ENCODE peak calls at places on chromosome 21, in four cellular contexts. E, K, L and Q are unnamed samples.

GRCh38 chr21:28336299-28336698 is 656.4 kb downstream of the LTN1 start:
- DNase-seq in E (no peak), K (no peak), L (peak; percentile 70), Q (no peak)

GRCh38 chr21:26572668-26573381 is at the start of gene CYYR1:
- DNase-seq in E (no peak), K (no peak), L (peak; percentile 84), Q (no peak)

GRCh38 chr21:38544681-38545080 is 46.4 kb upstream of the ERG start:
- DNase-seq in E (no peak), K (no peak), L (no peak), Q (no peak)

GRCh38 chr21:39559511-39559910 is 53.2 kb upstream of the B3GALT5 start:
- DNase-seq in E (no peak), K (no peak), L (no peak), Q (no peak)

GRCh38 chr21:20729376-20729775 is 268.8 kb upstream of the NCAM2 start:
- DNase-seq in E (no peak), K (no peak), L (no peak), Q (no peak)

GRCh38 chr21:45811136-45811535 is 167.6 kb downstream of the PCBP3 start:
- DNase-seq in E (no peak), K (no peak), L (no peak), Q (no peak)

GRCh38 chr21:39071623-39072214 is 111.5 kb downstream of the PSMG1 start:
- DNase-seq in E (no peak), K (no peak), L (no peak), Q (peak; percentile 61)

GRCh38 chr21:35149698-35150097 is 100.6 kb upstream of the RUNX1 start:
- DNase-seq in E (no peak), K (no peak), L (no peak), Q (no peak)

GRCh38 chr21:17003763-17004373 is 509.0 kb upstream of the CXADR start:
- DNase-seq in E (no peak), K (no peak), L (no peak), Q (no peak)

GRCh38 chr21:16377120-16377658 is 647.4 kb downstream of the USP25 start:
- DNase-seq in E (no peak), K (no peak), L (no peak), Q (no peak)

GRCh38 chr21:26444646-26445045 is 128.4 kb downstream of the CYYR1 start:
- DNase-seq in E (no peak), K (no peak), L (no peak), Q (no peak)

GRCh38 chr21:34969431-34970036 is 79.6 kb downstream of the RUNX1 start:
- DNase-seq in E (no peak), K (no peak), L (no peak), Q (no peak)

GRCh38 chr21:39510240-39510639 is 58.5 kb downstream of the SH3BGR start:
- DNase-seq in E (no peak), K (no peak), L (no peak), Q (no peak)

GRCh38 chr21:38599381-38599975 is 101.2 kb upstream of the ERG start:
- DNase-seq in E (no peak), K (no peak), L (no peak), Q (no peak)

GRCh38 chr21:27578741-27579265 is 611.9 kb upstream of the ADAMTS5 start:
- DNase-seq in E (no peak), K (no peak), L (no peak), Q (no peak)

GRCh38 chr21:28991861-28992525 is 684 bp downstream of the LTN1 start:
- DNase-seq in E (no peak), K (no peak), L (no peak), Q (no peak)

GRCh38 chr21:25936776-25937175 is 202.0 kb downstream of the GABPA start:
- DNase-seq in E (no peak), K (no peak), L (no peak), Q (no peak)

GRCh38 chr21:26844258-26845065 is 747 bp downstream of the ADAMTS1 start:
- DNase-seq in E (no peak), K (peak; percentile 65), L (peak; percentile 60), Q (peak; percentile 70)

GRCh38 chr21:17492415-17493168 is 20.3 kb upstream of the CXADR start:
- DNase-seq in E (no peak), K (no peak), L (no peak), Q (no peak)

GRCh38 chr21:38911523-38912354 is 106.0 kb downstream of the ETS2 start:
- DNase-seq in E (no peak), K (no peak), L (no peak), Q (no peak)

GRCh38 chr21:26945916-26946315 is 21.0 kb downstream of the ADAMTS5 start:
- DNase-seq in E (no peak), K (peak; percentile 33), L (peak; percentile 21), Q (no peak)

GRCh38 chr21:16535100-16535418 is 805.3 kb downstream of the USP25 start:
- DNase-seq in E (no peak), K (peak; percentile 87), L (no peak), Q (peak; percentile 10)

GRCh38 chr21:20790113-20790512 is 208.1 kb upstream of the NCAM2 start:
- DNase-seq in E (no peak), K (no peak), L (peak; percentile 88), Q (no peak)

GRCh38 chr21:46295177-46295711 is 9.1 kb downstream of the YBEY start:
- DNase-seq in E (no peak), K (no peak), L (peak; percentile 22), Q (no peak)

GRCh38 chr21:26171310-26172100 is 935 bp upstream of the APP start:
- DNase-seq in E (no peak), K (no peak), L (no peak), Q (no peak)

GRCh38 chr21:39159342-39160063 is 23.7 kb downstream of the PSMG1 start:
- DNase-seq in E (no peak), K (no peak), L (no peak), Q (no peak)

GRCh38 chr21:30340714-30341573 is 3.5 kb upstream of the KRTAP27-1 start:
- DNase-seq in E (peak; percentile 21), K (no peak), L (peak; percentile 71), Q (no peak)

GRCh38 chr21:27192286-27192685 is 225.4 kb upstream of the ADAMTS5 start:
- DNase-seq in E (no peak), K (no peak), L (no peak), Q (no peak)

GRCh38 chr21:21002137-21002536 is 3.9 kb downstream of the NCAM2 start:
- DNase-seq in E (no peak), K (no peak), L (no peak), Q (no peak)

GRCh38 chr21:17427831-17428483 is 84.9 kb upstream of the CXADR start:
- DNase-seq in E (no peak), K (no peak), L (no peak), Q (no peak)

GRCh38 chr21:31266241-31266640 is 77.8 kb downstream of the TIAM1 start:
- DNase-seq in E (no peak), K (no peak), L (no peak), Q (no peak)

GRCh38 chr21:34522284-34522683 is 10.3 kb upstream of the KCNE1 start:
- DNase-seq in E (no peak), K (no peak), L (no peak), Q (no peak)

DNA sequence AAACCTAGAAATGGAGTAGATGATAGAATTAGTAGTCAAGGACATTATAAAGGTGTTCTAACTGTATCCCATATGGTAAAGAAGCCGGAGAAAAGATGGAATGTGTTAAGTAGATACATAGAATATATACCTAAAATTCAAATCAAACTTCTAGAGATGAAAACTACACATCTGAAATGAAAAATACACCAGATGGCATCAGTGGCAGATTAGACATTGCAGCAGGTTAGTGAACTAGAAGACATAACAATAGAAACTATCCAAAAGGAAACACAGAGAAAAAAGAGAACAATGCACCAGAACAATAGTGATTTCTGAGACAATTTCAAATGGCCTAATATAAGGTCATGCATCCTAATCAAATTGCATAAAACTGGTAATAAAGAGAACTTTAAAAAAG is 26.9 kb downstream of the ZBTB21 start:
- DNase-seq in E (no peak), K (no peak), L (no peak), Q (no peak)
- H3K27me3 ChIP-seq in E (no peaks in the 10 kb centered on the region), K (no peaks in the 10 kb centered on the region), L (no peaks in the 10 kb centered on the region), Q (no peaks in the 10 kb centered on the region)

GRCh38 chr21:32320059-32320458 is 21.4 kb downstream of the MRAP start:
- DNase-seq in E (no peak), K (no peak), L (no peak), Q (no peak)
- H3K36me3 ChIP-seq in E (peaks cover 75% of the 10 kb centered on the region), K (no peaks in the 10 kb centered on the region), L (peaks cover 62% of the 10 kb centered on the region), Q (peaks cover 99% of the 10 kb centered on the region)

GRCh38 chr21:24852610-24853195 is 754.6 kb downstream of the MRPL39 start:
- DNase-seq in E (no peak), K (no peak), L (no peak), Q (no peak)
- H3K4me1 ChIP-seq in E (no peaks in the 10 kb centered on the region), K (no peaks in the 10 kb centered on the region), L (no peaks in the 10 kb centered on the region), Q (no peaks in the 10 kb centered on the region)

DNA sequence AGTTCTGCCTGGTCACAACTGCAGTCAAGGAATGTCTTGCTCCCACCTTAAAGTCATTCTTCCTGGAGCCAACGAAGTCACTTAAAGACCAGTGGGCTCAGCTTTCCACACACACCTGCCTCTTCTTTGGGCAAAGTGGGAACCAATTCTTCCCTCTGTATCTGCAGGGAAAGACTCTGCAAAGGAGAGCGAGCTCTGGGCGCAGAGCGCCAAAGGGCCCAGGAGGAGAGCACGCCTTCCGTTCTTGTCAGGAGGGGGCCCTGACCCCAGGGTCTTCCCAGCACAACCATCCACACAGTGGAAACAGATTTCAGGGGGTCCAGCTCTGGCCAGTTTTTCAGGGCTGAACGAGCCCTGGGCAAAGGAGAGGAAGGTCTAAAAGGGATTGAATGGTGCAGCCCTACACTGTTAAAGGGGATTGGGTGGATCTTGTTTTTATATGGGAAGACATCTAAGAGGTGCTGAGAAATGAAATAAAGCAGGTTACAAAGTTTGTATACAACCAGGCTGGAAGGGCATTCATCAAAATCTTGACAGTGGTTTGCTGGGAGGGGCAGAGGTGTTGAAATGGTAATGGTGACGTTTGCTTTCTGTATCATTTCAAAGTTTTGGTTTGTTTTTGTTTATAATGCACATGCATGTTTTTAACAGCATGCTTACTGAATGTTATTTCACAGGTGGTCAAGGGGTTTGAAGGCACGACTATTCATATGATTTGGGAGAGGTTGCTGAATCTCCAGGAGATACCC is 6.9 kb upstream of the OLIG2 start:
- DNase-seq in E (no peak), K (no peak), L (no peak), Q (no peak)
- H3K27me3 ChIP-seq in E (peaks cover 29% of the 10 kb centered on the region), K (peaks cover 45% of the 10 kb centered on the region), L (peaks cover 89% of the 10 kb centered on the region), Q (no peaks in the 10 kb centered on the region)

DNA sequence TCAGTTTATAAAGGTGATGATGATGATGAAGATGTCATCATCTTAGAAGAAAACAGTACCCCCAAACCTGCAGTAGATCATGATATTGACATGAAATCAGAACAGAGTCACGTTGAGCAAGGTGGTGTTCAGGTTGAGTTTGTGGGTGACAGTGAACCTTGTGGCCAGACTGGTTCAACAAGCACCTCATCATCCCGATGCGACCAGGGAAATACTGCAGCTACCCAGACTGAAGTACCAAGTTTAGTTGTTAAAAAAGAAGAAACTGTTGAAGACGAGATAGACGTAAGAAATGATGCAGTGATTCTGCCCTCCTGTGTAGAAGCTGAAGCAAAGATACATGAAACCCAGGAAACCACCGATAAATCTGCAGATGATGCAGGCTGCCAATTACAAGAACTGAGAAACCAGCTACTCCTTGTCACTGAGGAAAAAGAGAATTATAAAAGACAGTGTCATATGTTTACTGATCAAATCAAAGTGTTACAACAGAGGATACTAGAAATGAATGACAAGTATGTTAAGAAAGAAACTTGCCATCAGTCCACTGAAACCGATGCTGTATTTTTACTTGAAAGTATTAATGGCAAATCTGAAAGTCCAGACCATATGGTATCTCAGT is 16.0 kb upstream of the CHAF1B start:
- DNase-seq in E (no peak), K (no peak), L (no peak), Q (no peak)
- H3K36me3 ChIP-seq in E (peaks cover 43% of the 10 kb centered on the region), K (no peaks in the 10 kb centered on the region), L (peaks cover 86% of the 10 kb centered on the region), Q (peaks cover 82% of the 10 kb centered on the region)

GRCh38 chr21:41783476-41784150 is 16.8 kb upstream of the RIPK4 start:
- DNase-seq in E (no peak), K (no peak), L (no peak), Q (no peak)
- H3K4me1 ChIP-seq in E (peaks cover 8% of the 10 kb centered on the region), K (no peaks in the 10 kb centered on the region), L (peaks cover 1% of the 10 kb centered on the region), Q (no peaks in the 10 kb centered on the region)